ENCODE peak calls at places on chromosomes 3 and 15, in six cellular contexts. G, E, X, Q, Y and C are unnamed samples.

GRCh38 chr15:40247406-40247971 is 8.6 kb downstream of the PAK6 start:
- DNase-seq in Y (no peak), Q (no peak), G (no peak), X (no peak), E (no peak), C (no peak)

GRCh38 chr3:28800203-28800602 is 451.6 kb upstream of the AZI2 start:
- DNase-seq in Q (no peak), E (no peak), G (no peak), Y (no peak), X (no peak), C (peak; percentile 9)

GRCh38 chr3:113754486-113755159 is 7.8 kb downstream of the ATP6V1A start:
- DNase-seq in G (no peak), Q (no peak), X (no peak), Y (no peak), E (no peak), C (no peak)

GRCh38 chr3:45923755-45924154 is 19.5 kb upstream of the CXCR6 start:
- DNase-seq in Y (no peak), E (no peak), Q (peak; percentile 22), G (no peak), X (no peak), C (no peak)

GRCh38 chr3:63661242-63661641 is 8.8 kb downstream of the SNTN start:
- DNase-seq in G (no peak), Q (peak; percentile 24), X (no peak), E (no peak), Y (no peak), C (peak; percentile 7)

GRCh38 chr3:154310840-154311239 is 13.4 kb downstream of the DHX36 start:
- DNase-seq in Q (peak; percentile 9), G (no peak), X (no peak), Y (no peak), E (no peak), C (no peak)

GRCh38 chr3:99634881-99635280 is 3.5 kb upstream of the COL8A1 start:
- DNase-seq in X (no peak), Q (no peak), E (no peak), G (no peak), Y (no peak), C (no peak)

GRCh38 chr15:88701561-88702095 is 62.8 kb downstream of the ISG20 start:
- DNase-seq in Y (no peak), Q (no peak), G (no peak), X (no peak), E (peak; percentile 14), C (peak; percentile 69)

GRCh38 chr15:40739042-40739441 is 16.0 kb downstream of the RMDN3 start:
- DNase-seq in Y (no peak), G (no peak), E (no peak), X (no peak), Q (no peak), C (peak; percentile 80)

GRCh38 chr3:156862338-156862737 is 36.2 kb downstream of the LEKR1 start:
- DNase-seq in E (no peak), Y (no peak), Q (no peak), G (no peak), X (no peak), C (no peak)

GRCh38 chr3:15348246-15348645 is 15.9 kb upstream of the SH3BP5 start:
- DNase-seq in Q (no peak), G (no peak), Y (no peak), X (no peak), E (no peak), C (no peak)

GRCh38 chr15:68618339-68619302 is 39.8 kb downstream of the CORO2B start:
- DNase-seq in X (no peak), E (no peak), G (no peak), Y (peak; percentile 67), Q (peak; percentile 56), C (no peak)

GRCh38 chr3:171236586-171237120 is 210.1 kb upstream of the SLC2A2 start:
- DNase-seq in E (no peak), Y (no peak), X (no peak), G (no peak), Q (no peak), C (no peak)

GRCh38 chr3:196970547-196971093 is 2.0 kb upstream of the PIGZ start:
- DNase-seq in Y (no peak), X (no peak), Q (no peak), G (no peak), E (no peak), C (no peak)

GRCh38 chr3:112056451-112056929 is 22.0 kb downstream of the TMPRSS7 start:
- DNase-seq in X (no peak), E (no peak), Q (peak; percentile 80), Y (no peak), G (no peak), C (no peak)

GRCh38 chr3:196662711-196663571 is 23.4 kb downstream of the NRROS start:
- DNase-seq in G (no peak), X (no peak), Y (no peak), E (no peak), Q (peak; percentile 31), C (no peak)

GRCh38 chr3:128416578-128417150 is 50.0 kb downstream of the DNAJB8 start:
- DNase-seq in Y (no peak), E (peak; percentile 98), X (no peak), G (peak; percentile 21), Q (peak; percentile 89), C (no peak)

GRCh38 chr3:57004154-57004730 is 56.2 kb upstream of the SPATA12 start:
- DNase-seq in G (no peak), Y (no peak), E (no peak), Q (no peak), X (no peak), C (no peak)

GRCh38 chr15:57820119-57820518 is 113.6 kb downstream of the POLR2M start:
- DNase-seq in Q (peak; percentile 28), G (peak; percentile 45), X (no peak), Y (no peak), E (no peak), C (no peak)

GRCh38 chr3:159616234-159616825 is 372.3 kb upstream of the IL12A start:
- DNase-seq in X (no peak), G (peak; percentile 48), E (peak; percentile 69), Y (peak; percentile 71), Q (peak; percentile 65), C (peak; percentile 61)

GRCh38 chr15:69117431-69117841 is 43.0 kb upstream of the GLCE start:
- DNase-seq in G (no peak), E (no peak), X (no peak), Q (no peak), Y (no peak), C (peak; percentile 87)